ENCODE peak calls at places on chromosomes 3 and 15, in ten cellular contexts. T is MCF 10A; H is IMR-90; N is Right ventricle myocardium superior; D is H54; S is nucleus accumbens; O is stimulated activated CD4-positive, alpha-beta T cell treated with anti-CD3 and anti-CD28 coated beads, Interleukin-1b, Interleukin-23, amount 100 ng/mL, for 1 hour; Z is stimulated activated CD8-positive, alpha-beta memory T cell treated with anti-CD3 and anti-CD28 coated beads, Interleukin-4, amount 100 ng/mL, for 24 hours; Q is natural killer cell treated with Interleukin-12 subunit alpha and Interleukin-12 subunit beta and Interleukin-15 and Interleukin-18, amount 100 ng/mL, for 72 hours; V is AG08395. P is an unnamed sample.

GRCh38 chr15:98649621-98649995 is 1.3 kb downstream of the IGF1R start:
- DNase-seq in T (no peak), H (no peak), N (peak), D (no peak), S (peak), O (peak), Z (peak), Q (peak), V (peak), P (no peak)

GRCh38 chr15:90221251-90221900 is 12.4 kb downstream of the CIB1 start:
- DNase-seq in T (peak), H (peak), N (peak), D (peak), S (peak), O (no peak), Z (no peak), Q (no peak), V (peak), P (peak)

GRCh38 chr3:112090899-112091586 is 4.9 kb downstream of the C3orf52 start:
- DNase-seq in T (no peak), H (no peak), N (no peak), D (no peak), S (no peak), O (no peak), Z (no peak), Q (no peak), V (no peak), P (no peak)

GRCh38 chr15:77058468-77058867 is 12.4 kb downstream of the TSPAN3 start:
- DNase-seq in T (no peak), H (no peak), N (no peak), D (no peak), S (no peak), O (no peak), Z (no peak), Q (no peak), V (no peak), P (no peak)

GRCh38 chr3:79003994-79004393 is 763.8 kb downstream of the ROBO1 start:
- DNase-seq in T (no peak), H (no peak), N (no peak), D (no peak), S (no peak), O (no peak), Z (no peak), Q (no peak), V (no peak), P (no peak)

GRCh38 chr3:29642393-29643033 is 361.6 kb downstream of the RBMS3 start:
- DNase-seq in T (peak), H (peak), N (no peak), D (peak), S (peak), O (no peak), Z (no peak), Q (no peak), V (peak), P (peak)

GRCh38 chr3:12663311-12663935 is 494 bp downstream of the RAF1 start:
- DNase-seq in T (peak), H (no peak), N (peak), D (no peak), S (peak), O (peak), Z (peak), Q (no peak), V (peak), P (no peak)

GRCh38 chr15:31401282-31401681 is 74.6 kb downstream of the KLF13 start:
- DNase-seq in T (no peak), H (no peak), N (peak), D (no peak), S (no peak), O (no peak), Z (no peak), Q (no peak), V (no peak), P (no peak)

GRCh38 chr3:12483364-12483763 is 916 bp upstream of the TSEN2 start:
- DNase-seq in T (peak), H (peak), N (no peak), D (no peak), S (no peak), O (no peak), Z (no peak), Q (no peak), V (no peak), P (peak)